ENCODE peak calls at places on chromosomes 13 and 19, in nine cellular contexts. Z is stimulated activated CD8-positive, alpha-beta memory T cell treated with anti-CD3 and anti-CD28 coated beads, Interleukin-7, amount 100 ng/mL, for 24 hours; A is foreskin melanocyte; L is activated gamma-delta T cell treated with Interleukin-2 at 50 U/mL for 16 hours; P is fibroblast of pulmonary artery; R is upper lobe of right lung; B is bronchial epithelial cell; W is CD4-positive, CD25-positive, alpha-beta regulatory T cell; K is fibroblast of mammary gland. V is an unnamed sample.

GRCh38 chr13:112115403-112116091 is 48.6 kb downstream of the SOX1 start:
- DNase-seq in B (no peak), A (no peak), P (no peak), L (no peak), W (no peak), Z (no peak), K (no peak), R (no peak), V (no peak)

GRCh38 chr13:36915891-36916640 is 4.0 kb downstream of the SMAD9 start:
- DNase-seq in K (no peak), B (no peak), Z (no peak), L (no peak), W (no peak), A (no peak), R (no peak), P (no peak), V (no peak)

GRCh38 chr19:49894879-49895565 is 1.7 kb downstream of the IL4I1 start:
- DNase-seq in B (no peak), L (no peak), P (no peak), K (no peak), A (no peak), Z (no peak), W (no peak), R (no peak), V (no peak)

GRCh38 chr19:3612901-3613741 is 6.4 kb upstream of the TBXA2R start:
- DNase-seq in L (no peak), R (no peak), W (no peak), A (no peak), B (no peak), P (no peak), Z (no peak), K (no peak), V (no peak)

GRCh38 chr13:99034333-99035085 is 56.6 kb upstream of the DOCK9 start:
- DNase-seq in W (no peak), K (no peak), A (no peak), Z (no peak), L (no peak), R (no peak), B (no peak), P (no peak), V (no peak)

GRCh38 chr19:28150129-28150528 is 1062.8 kb downstream of the UQCRFS1 start:
- DNase-seq in R (no peak), Z (no peak), L (no peak), B (no peak), K (no peak), A (no peak), P (no peak), W (no peak), V (no peak)

GRCh38 chr19:3243851-3244700 is 19.6 kb downstream of the CELF5 start:
- DNase-seq in R (no peak), P (peak; percentile 72), L (peak; percentile 41), B (peak; percentile 47), K (peak; percentile 52), W (peak; percentile 53), A (peak; percentile 40), Z (peak; percentile 16), V (peak; percentile 57)

GRCh38 chr13:77511552-77511951 is 24.0 kb upstream of the SCEL start:
- DNase-seq in K (peak; percentile 34), L (no peak), Z (no peak), W (no peak), R (no peak), P (peak; percentile 33), B (no peak), A (no peak), V (no peak)

GRCh38 chr19:55553217-55554182 is 8.2 kb upstream of the SBK3 start:
- DNase-seq in P (no peak), A (no peak), W (no peak), Z (no peak), L (no peak), R (no peak), K (no peak), B (peak; percentile 53), V (no peak)

GRCh38 chr19:13133241-13133870 is 15.3 kb downstream of the NACC1 start:
- DNase-seq in R (no peak), L (no peak), Z (no peak), B (no peak), A (peak; percentile 24), K (no peak), W (no peak), P (no peak), V (no peak)

GRCh38 chr19:30274987-30275386 is 97.2 kb upstream of the ZNF536 start:
- DNase-seq in A (no peak), R (no peak), L (no peak), Z (no peak), B (no peak), P (no peak), W (no peak), K (no peak), V (no peak)

GRCh38 chr19:18972301-18972831 is 31.3 kb upstream of the HOMER3 start:
- DNase-seq in R (no peak), P (peak; percentile 81), K (peak; percentile 20), A (no peak), B (no peak), L (no peak), W (no peak), Z (no peak), V (no peak)

GRCh38 chr19:48627211-48627864 is 8.0 kb downstream of the SPHK2 start:
- DNase-seq in L (peak; percentile 57), W (no peak), Z (no peak), A (no peak), R (peak; percentile 66), B (peak; percentile 38), P (no peak), K (no peak), V (no peak)

GRCh38 chr13:49421391-49421790 is 22.5 kb downstream of the CAB39L start:
- DNase-seq in P (peak; percentile 21), L (peak; percentile 11), Z (no peak), A (no peak), K (peak; percentile 27), R (no peak), W (peak; percentile 56), B (peak; percentile 8), V (peak; percentile 79)

GRCh38 chr19:6199240-6199983 is 63.9 kb downstream of the ACSBG2 start:
- DNase-seq in L (peak; percentile 99), W (peak; percentile 99), K (peak; percentile 98), R (peak; percentile 100), P (peak; percentile 99), B (peak; percentile 94), Z (peak; percentile 98), A (peak; percentile 97), V (peak; percentile 98)

GRCh38 chr19:27654266-27654990 is 1558.5 kb downstream of the UQCRFS1 start:
- DNase-seq in L (no peak), R (no peak), B (no peak), A (no peak), P (no peak), Z (no peak), K (no peak), W (no peak), V (no peak)

GRCh38 chr13:27273658-27274425 is 3.2 kb downstream of the RASL11A start:
- DNase-seq in P (peak; percentile 72), W (no peak), L (no peak), B (no peak), Z (no peak), K (no peak), R (no peak), A (no peak), V (no peak)

GRCh38 chr19:42332059-42332458 is 6.6 kb downstream of the MEGF8 start:
- DNase-seq in W (no peak), K (no peak), P (no peak), R (no peak), B (no peak), Z (no peak), A (no peak), L (no peak), V (no peak)

GRCh38 chr19:46349311-46349993 is 2.6 kb downstream of the PPP5C start:
- DNase-seq in P (no peak), K (no peak), B (no peak), A (no peak), R (peak; percentile 52), W (no peak), Z (no peak), L (no peak), V (no peak)

GRCh38 chr13:74288361-74288911 is 154.2 kb upstream of the KLF12 start:
- DNase-seq in W (peak; percentile 39), P (no peak), R (peak; percentile 60), L (peak; percentile 15), B (peak; percentile 46), K (no peak), Z (no peak), A (no peak), V (no peak)

GRCh38 chr13:49791214-49791752 is 1.2 kb downstream of the KPNA3 start:
- DNase-seq in P (peak; percentile 39), Z (no peak), B (peak; percentile 39), L (no peak), A (peak; percentile 15), W (peak; percentile 66), K (peak; percentile 46), R (no peak), V (peak; percentile 44)

GRCh38 chr13:114268344-114269280 is 12.8 kb upstream of the UPF3A start:
- DNase-seq in B (no peak), K (no peak), P (no peak), R (no peak), Z (no peak), L (no peak), W (peak; percentile 52), A (no peak), V (no peak)

GRCh38 chr13:113140677-113141590 is 17.5 kb upstream of the PROZ start:
- DNase-seq in B (no peak), Z (no peak), L (no peak), K (no peak), P (no peak), W (no peak), A (no peak), R (no peak), V (no peak)

GRCh38 chr19:10255358-10255757 is 3.3 kb downstream of the MRPL4 start:
- DNase-seq in W (no peak), K (no peak), R (no peak), B (no peak), Z (no peak), L (no peak), A (no peak), P (no peak), V (no peak)

GRCh38 chr13:58004761-58005160 is 373.2 kb downstream of the PCDH17 start:
- DNase-seq in B (no peak), P (no peak), K (no peak), L (no peak), A (no peak), R (no peak), W (no peak), Z (no peak), V (no peak)

GRCh38 chr13:33927315-33927714 is 109.4 kb downstream of the RFC3 start:
- DNase-seq in B (peak; percentile 20), P (peak; percentile 67), R (no peak), K (peak; percentile 94), L (no peak), Z (no peak), W (no peak), A (peak; percentile 2), V (no peak)

GRCh38 chr19:10762656-10763055 is 44.8 kb downstream of the DNM2 start:
- DNase-seq in L (peak; percentile 34), R (peak; percentile 72), B (no peak), Z (no peak), P (no peak), K (no peak), A (no peak), W (peak; percentile 63), V (no peak)

GRCh38 chr13:106859505-106859904 is 291.6 kb upstream of the ARGLU1 start:
- DNase-seq in R (no peak), P (no peak), L (no peak), Z (no peak), A (no peak), W (no peak), K (no peak), B (no peak), V (no peak)

GRCh38 chr13:35909837-35910236 is 221.3 kb downstream of the DCLK1 start:
- DNase-seq in K (no peak), R (no peak), P (no peak), B (no peak), Z (no peak), A (no peak), L (no peak), W (no peak), V (no peak)

GRCh38 chr13:30235206-30235605 is 72.1 kb downstream of the KATNAL1 start:
- DNase-seq in W (no peak), A (no peak), L (no peak), R (no peak), B (no peak), P (peak; percentile 14), K (peak; percentile 41), Z (no peak), V (no peak)

GRCh38 chr19:55678121-55678671 is 3.2 kb downstream of the EPN1 start:
- DNase-seq in R (no peak), L (no peak), W (no peak), A (no peak), B (no peak), K (no peak), P (no peak), Z (no peak), V (no peak)